ENCODE peak calls at places on chromosome 19, in nine cellular contexts. One of them, this sample, is unnamed.

GRCh38 chr19:13957107-13957506 is 4.8 kb downstream of the DCAF15 start:
- DNase-seq in non-pigmented ciliary epithelial cell: no peak
- DNase-seq in NCI-H510A treated with DMSO at 0.1 percent for 48 hours: no peak
- DNase-seq in activated T-cell treated with anti-CD3 and anti-CD28 coated beads for 1 hour: no peak
- DNase-seq in BE2C: no peak
- DNase-seq in dorsolateral prefrontal cortex: no peak
- DNase-seq in dermis microvascular lymphatic vessel endothelial cell: no peak
- DNase-seq in Calu3: no peak
- DNase-seq in cardiac fibroblast: no peak
- DNase-seq in this sample: no peak

GRCh38 chr19:16274466-16274865 is 50.2 kb upstream of the KLF2 start:
- DNase-seq in dorsolateral prefrontal cortex: no peak
- DNase-seq in non-pigmented ciliary epithelial cell: no peak
- DNase-seq in NCI-H510A treated with DMSO at 0.1 percent for 48 hours: no peak
- DNase-seq in dermis microvascular lymphatic vessel endothelial cell: no peak
- DNase-seq in activated T-cell treated with anti-CD3 and anti-CD28 coated beads for 1 hour: no peak
- DNase-seq in cardiac fibroblast: peak; percentile 45
- DNase-seq in Calu3: no peak
- DNase-seq in BE2C: no peak
- DNase-seq in this sample: no peak

GRCh38 chr19:53389591-53390377 is 5.2 kb upstream of the ZNF765 start:
- DNase-seq in dermis microvascular lymphatic vessel endothelial cell: no peak
- DNase-seq in NCI-H510A treated with DMSO at 0.1 percent for 48 hours: no peak
- DNase-seq in cardiac fibroblast: no peak
- DNase-seq in BE2C: no peak
- DNase-seq in activated T-cell treated with anti-CD3 and anti-CD28 coated beads for 1 hour: no peak
- DNase-seq in non-pigmented ciliary epithelial cell: no peak
- DNase-seq in Calu3: no peak
- DNase-seq in dorsolateral prefrontal cortex: no peak
- DNase-seq in this sample: no peak

GRCh38 chr19:48858984-48859710 is 9.3 kb downstream of the PLEKHA4 start:
- DNase-seq in dermis microvascular lymphatic vessel endothelial cell: no peak
- DNase-seq in activated T-cell treated with anti-CD3 and anti-CD28 coated beads for 1 hour: peak; percentile 78
- DNase-seq in NCI-H510A treated with DMSO at 0.1 percent for 48 hours: no peak
- DNase-seq in cardiac fibroblast: no peak
- DNase-seq in Calu3: no peak
- DNase-seq in non-pigmented ciliary epithelial cell: no peak
- DNase-seq in BE2C: no peak
- DNase-seq in dorsolateral prefrontal cortex: no peak
- DNase-seq in this sample: no peak

GRCh38 chr19:33496016-33496415 is 25.6 kb downstream of the PEPD start:
- DNase-seq in NCI-H510A treated with DMSO at 0.1 percent for 48 hours: no peak
- DNase-seq in BE2C: peak; percentile 47
- DNase-seq in cardiac fibroblast: no peak
- DNase-seq in activated T-cell treated with anti-CD3 and anti-CD28 coated beads for 1 hour: no peak
- DNase-seq in dorsolateral prefrontal cortex: no peak
- DNase-seq in Calu3: no peak
- DNase-seq in dermis microvascular lymphatic vessel endothelial cell: no peak
- DNase-seq in non-pigmented ciliary epithelial cell: no peak
- DNase-seq in this sample: no peak

GRCh38 chr19:9857920-9858746 is 23.0 kb downstream of the PIN1 start:
- DNase-seq in dorsolateral prefrontal cortex: no peak
- DNase-seq in activated T-cell treated with anti-CD3 and anti-CD28 coated beads for 1 hour: no peak
- DNase-seq in NCI-H510A treated with DMSO at 0.1 percent for 48 hours: no peak
- DNase-seq in BE2C: no peak
- DNase-seq in non-pigmented ciliary epithelial cell: no peak
- DNase-seq in Calu3: no peak
- DNase-seq in cardiac fibroblast: peak; percentile 7
- DNase-seq in dermis microvascular lymphatic vessel endothelial cell: no peak
- DNase-seq in this sample: no peak

GRCh38 chr19:50830266-50831025 is 2.9 kb downstream of the KLK15 start:
- DNase-seq in dorsolateral prefrontal cortex: no peak
- DNase-seq in Calu3: no peak
- DNase-seq in NCI-H510A treated with DMSO at 0.1 percent for 48 hours: no peak
- DNase-seq in dermis microvascular lymphatic vessel endothelial cell: no peak
- DNase-seq in activated T-cell treated with anti-CD3 and anti-CD28 coated beads for 1 hour: no peak
- DNase-seq in non-pigmented ciliary epithelial cell: no peak
- DNase-seq in cardiac fibroblast: no peak
- DNase-seq in BE2C: no peak
- DNase-seq in this sample: no peak

GRCh38 chr19:19026299-19026971 is 6.9 kb downstream of the SUGP2 start:
- DNase-seq in BE2C: no peak
- DNase-seq in Calu3: no peak
- DNase-seq in dorsolateral prefrontal cortex: peak; percentile 27
- DNase-seq in non-pigmented ciliary epithelial cell: no peak
- DNase-seq in dermis microvascular lymphatic vessel endothelial cell: peak; percentile 35
- DNase-seq in NCI-H510A treated with DMSO at 0.1 percent for 48 hours: no peak
- DNase-seq in cardiac fibroblast: no peak
- DNase-seq in activated T-cell treated with anti-CD3 and anti-CD28 coated beads for 1 hour: no peak
- DNase-seq in this sample: no peak

GRCh38 chr19:3710265-3710812 is 2.2 kb downstream of the TJP3 start:
- DNase-seq in NCI-H510A treated with DMSO at 0.1 percent for 48 hours: peak; percentile 70
- DNase-seq in activated T-cell treated with anti-CD3 and anti-CD28 coated beads for 1 hour: no peak
- DNase-seq in dermis microvascular lymphatic vessel endothelial cell: no peak
- DNase-seq in BE2C: no peak
- DNase-seq in non-pigmented ciliary epithelial cell: no peak
- DNase-seq in Calu3: peak; percentile 94
- DNase-seq in dorsolateral prefrontal cortex: peak; percentile 28
- DNase-seq in cardiac fibroblast: peak; percentile 35
- DNase-seq in this sample: peak; percentile 45

GRCh38 chr19:7870571-7871279 is 3.5 kb downstream of the PRR36 start:
- DNase-seq in non-pigmented ciliary epithelial cell: no peak
- DNase-seq in activated T-cell treated with anti-CD3 and anti-CD28 coated beads for 1 hour: no peak
- DNase-seq in dorsolateral prefrontal cortex: no peak
- DNase-seq in Calu3: peak; percentile 65
- DNase-seq in cardiac fibroblast: peak; percentile 51
- DNase-seq in NCI-H510A treated with DMSO at 0.1 percent for 48 hours: no peak
- DNase-seq in dermis microvascular lymphatic vessel endothelial cell: peak; percentile 56
- DNase-seq in BE2C: peak; percentile 81
- DNase-seq in this sample: peak; percentile 89

GRCh38 chr19:48379058-48379457 is 12.3 kb downstream of the KDELR1 start:
- DNase-seq in BE2C: no peak
- DNase-seq in NCI-H510A treated with DMSO at 0.1 percent for 48 hours: no peak
- DNase-seq in dorsolateral prefrontal cortex: no peak
- DNase-seq in activated T-cell treated with anti-CD3 and anti-CD28 coated beads for 1 hour: no peak
- DNase-seq in dermis microvascular lymphatic vessel endothelial cell: no peak
- DNase-seq in Calu3: no peak
- DNase-seq in non-pigmented ciliary epithelial cell: no peak
- DNase-seq in cardiac fibroblast: no peak
- DNase-seq in this sample: no peak

GRCh38 chr19:35959040-35959967 is 23.1 kb downstream of the LRFN3 start:
- DNase-seq in Calu3: no peak
- DNase-seq in BE2C: peak; percentile 36
- DNase-seq in non-pigmented ciliary epithelial cell: no peak
- DNase-seq in NCI-H510A treated with DMSO at 0.1 percent for 48 hours: no peak
- DNase-seq in cardiac fibroblast: no peak
- DNase-seq in activated T-cell treated with anti-CD3 and anti-CD28 coated beads for 1 hour: peak; percentile 73
- DNase-seq in dermis microvascular lymphatic vessel endothelial cell: peak; percentile 13
- DNase-seq in dorsolateral prefrontal cortex: peak; percentile 68
- DNase-seq in this sample: peak; percentile 60

GRCh38 chr19:1776606-1777147 is 23.4 kb downstream of the ONECUT3 start:
- DNase-seq in activated T-cell treated with anti-CD3 and anti-CD28 coated beads for 1 hour: no peak
- DNase-seq in BE2C: no peak
- DNase-seq in dorsolateral prefrontal cortex: no peak
- DNase-seq in Calu3: no peak
- DNase-seq in NCI-H510A treated with DMSO at 0.1 percent for 48 hours: no peak
- DNase-seq in cardiac fibroblast: no peak
- DNase-seq in non-pigmented ciliary epithelial cell: no peak
- DNase-seq in dermis microvascular lymphatic vessel endothelial cell: no peak
- DNase-seq in this sample: no peak

GRCh38 chr19:21138130-21138529 is 3.7 kb upstream of the ZNF431 start:
- DNase-seq in cardiac fibroblast: no peak
- DNase-seq in dermis microvascular lymphatic vessel endothelial cell: no peak
- DNase-seq in NCI-H510A treated with DMSO at 0.1 percent for 48 hours: no peak
- DNase-seq in Calu3: no peak
- DNase-seq in non-pigmented ciliary epithelial cell: no peak
- DNase-seq in activated T-cell treated with anti-CD3 and anti-CD28 coated beads for 1 hour: no peak
- DNase-seq in dorsolateral prefrontal cortex: no peak
- DNase-seq in BE2C: no peak
- DNase-seq in this sample: no peak

GRCh38 chr19:51784922-51785690 is 9.9 kb upstream of the FPR3 start:
- DNase-seq in dermis microvascular lymphatic vessel endothelial cell: no peak
- DNase-seq in NCI-H510A treated with DMSO at 0.1 percent for 48 hours: no peak
- DNase-seq in activated T-cell treated with anti-CD3 and anti-CD28 coated beads for 1 hour: no peak
- DNase-seq in Calu3: no peak
- DNase-seq in non-pigmented ciliary epithelial cell: no peak
- DNase-seq in BE2C: no peak
- DNase-seq in dorsolateral prefrontal cortex: no peak
- DNase-seq in cardiac fibroblast: peak; percentile 94
- DNase-seq in this sample: peak; percentile 56

GRCh38 chr19:55711719-55712118 is 26.5 kb downstream of the NLRP9 start:
- DNase-seq in NCI-H510A treated with DMSO at 0.1 percent for 48 hours: no peak
- DNase-seq in dorsolateral prefrontal cortex: no peak
- DNase-seq in Calu3: no peak
- DNase-seq in activated T-cell treated with anti-CD3 and anti-CD28 coated beads for 1 hour: no peak
- DNase-seq in cardiac fibroblast: no peak
- DNase-seq in BE2C: no peak
- DNase-seq in dermis microvascular lymphatic vessel endothelial cell: no peak
- DNase-seq in non-pigmented ciliary epithelial cell: no peak
- DNase-seq in this sample: no peak

GRCh38 chr19:47996230-47996727 is 1.8 kb downstream of the ELSPBP1 start:
- DNase-seq in cardiac fibroblast: no peak
- DNase-seq in non-pigmented ciliary epithelial cell: no peak
- DNase-seq in BE2C: no peak
- DNase-seq in activated T-cell treated with anti-CD3 and anti-CD28 coated beads for 1 hour: no peak
- DNase-seq in Calu3: no peak
- DNase-seq in NCI-H510A treated with DMSO at 0.1 percent for 48 hours: no peak
- DNase-seq in dermis microvascular lymphatic vessel endothelial cell: no peak
- DNase-seq in dorsolateral prefrontal cortex: no peak
- DNase-seq in this sample: no peak

GRCh38 chr19:54203151-54203611 is 2.5 kb downstream of the RPS9 start:
- DNase-seq in cardiac fibroblast: no peak
- DNase-seq in NCI-H510A treated with DMSO at 0.1 percent for 48 hours: no peak
- DNase-seq in non-pigmented ciliary epithelial cell: no peak
- DNase-seq in BE2C: no peak
- DNase-seq in dermis microvascular lymphatic vessel endothelial cell: no peak
- DNase-seq in Calu3: peak; percentile 51
- DNase-seq in activated T-cell treated with anti-CD3 and anti-CD28 coated beads for 1 hour: no peak
- DNase-seq in dorsolateral prefrontal cortex: no peak
- DNase-seq in this sample: no peak

GRCh38 chr19:8631425-8631819 is 989 bp downstream of the NFILZ start:
- DNase-seq in cardiac fibroblast: peak; percentile 62
- DNase-seq in NCI-H510A treated with DMSO at 0.1 percent for 48 hours: no peak
- DNase-seq in non-pigmented ciliary epithelial cell: no peak
- DNase-seq in BE2C: no peak
- DNase-seq in activated T-cell treated with anti-CD3 and anti-CD28 coated beads for 1 hour: no peak
- DNase-seq in dorsolateral prefrontal cortex: no peak
- DNase-seq in Calu3: no peak
- DNase-seq in dermis microvascular lymphatic vessel endothelial cell: no peak
- DNase-seq in this sample: peak; percentile 86

GRCh38 chr19:4139614-4140236 is 13.7 kb upstream of the CREB3L3 start:
- DNase-seq in Calu3: peak; percentile 83
- DNase-seq in BE2C: peak; percentile 81
- DNase-seq in dorsolateral prefrontal cortex: peak; percentile 56
- DNase-seq in dermis microvascular lymphatic vessel endothelial cell: peak; percentile 47
- DNase-seq in activated T-cell treated with anti-CD3 and anti-CD28 coated beads for 1 hour: peak; percentile 94
- DNase-seq in cardiac fibroblast: peak; percentile 75
- DNase-seq in NCI-H510A treated with DMSO at 0.1 percent for 48 hours: peak; percentile 80
- DNase-seq in non-pigmented ciliary epithelial cell: no peak
- DNase-seq in this sample: peak; percentile 77

GRCh38 chr19:53102701-53103140 is 501 bp downstream of the ZNF160 start:
- DNase-seq in activated T-cell treated with anti-CD3 and anti-CD28 coated beads for 1 hour: peak; percentile 19
- DNase-seq in dorsolateral prefrontal cortex: no peak
- DNase-seq in Calu3: peak; percentile 5
- DNase-seq in cardiac fibroblast: peak; percentile 51
- DNase-seq in dermis microvascular lymphatic vessel endothelial cell: peak; percentile 36
- DNase-seq in NCI-H510A treated with DMSO at 0.1 percent for 48 hours: no peak
- DNase-seq in non-pigmented ciliary epithelial cell: no peak
- DNase-seq in BE2C: peak; percentile 32
- DNase-seq in this sample: peak; percentile 23